ENCODE peak calls at places on chromosomes 13 and 19, in four cellular contexts. A, T, O and F are unnamed samples.
A peak's percentile ranks its signal among the peaks of the same experiment; 100 is the strongest.

GRCh38 chr19:16405797-16406196 is 66.0 kb downstream of the EPS15L1 start:
- DNase-seq in A (no peak), T (no peak), O (no peak), F (no peak)

GRCh38 chr19:55716531-55716930 is 21.7 kb downstream of the NLRP9 start:
- DNase-seq in A (no peak), T (no peak), O (no peak), F (no peak)

GRCh38 chr13:98050041-98050466 is 92.8 kb upstream of the FARP1 start:
- DNase-seq in A (peak; percentile 65), T (no peak), O (no peak), F (no peak)

GRCh38 chr19:11736696-11737095 is 2.0 kb downstream of the ZNF823 start:
- DNase-seq in A (peak; percentile 93), T (peak; percentile 23), O (no peak), F (peak; percentile 95)

GRCh38 chr13:98150836-98151489 is 8.1 kb downstream of the FARP1 start:
- DNase-seq in A (no peak), T (no peak), O (no peak), F (no peak)

GRCh38 chr19:19406878-19407639 is 1.6 kb downstream of the GATAD2A start:
- DNase-seq in A (peak; percentile 59), T (peak; percentile 73), O (no peak), F (peak; percentile 76)

GRCh38 chr19:7267792-7268736 is 26.1 kb downstream of the INSR start:
- DNase-seq in A (no peak), T (no peak), O (no peak), F (peak; percentile 99)

GRCh38 chr19:54209058-54209747 is 8.5 kb downstream of the RPS9 start:
- DNase-seq in A (no peak), T (no peak), O (no peak), F (no peak)

GRCh38 chr19:44737238-44738160 is 11.0 kb upstream of the BCL3 start:
- DNase-seq in A (peak; percentile 77), T (no peak), O (no peak), F (peak; percentile 69)

GRCh38 chr13:111410232-111411021 is 90.0 kb downstream of the TEX29 start:
- DNase-seq in A (no peak), T (no peak), O (no peak), F (no peak)

GRCh38 chr13:49810825-49811526 is 18.5 kb upstream of the KPNA3 start:
- DNase-seq in A (peak; percentile 33), T (no peak), O (no peak), F (no peak)

GRCh38 chr19:1082165-1082927 is 12.8 kb downstream of the POLR2E start:
- DNase-seq in A (no peak), T (peak; percentile 95), O (no peak), F (peak; percentile 53)

GRCh38 chr13:107373551-107373950 is 805.6 kb upstream of the ARGLU1 start:
- DNase-seq in A (peak; percentile 32), T (no peak), O (no peak), F (no peak)

GRCh38 chr19:39802958-39803357 is 24.3 kb downstream of the LEUTX start:
- DNase-seq in A (no peak), T (no peak), O (no peak), F (no peak)

GRCh38 chr13:30569901-30570576 is 47.7 kb upstream of the USPL1 start:
- DNase-seq in A (peak; percentile 94), T (no peak), O (no peak), F (peak; percentile 85)

GRCh38 chr19:1935484-1936208 is 5.3 kb upstream of the CSNK1G2 start:
- DNase-seq in A (peak; percentile 46), T (peak; percentile 75), O (no peak), F (peak; percentile 76)

GRCh38 chr13:59823495-59823894 is 340.2 kb downstream of the DIAPH3 start:
- DNase-seq in A (peak; percentile 73), T (no peak), O (no peak), F (no peak)

GRCh38 chr13:99977334-99977911 is 4.2 kb upstream of the ZIC2 start:
- DNase-seq in A (no peak), T (no peak), O (no peak), F (peak; percentile 39)

GRCh38 chr13:23488442-23488841 is 54.9 kb upstream of the SACS start:
- DNase-seq in A (peak; percentile 98), T (no peak), O (no peak), F (no peak)

GRCh38 chr19:50835103-50835784 is 1.9 kb upstream of the KLK15 start:
- DNase-seq in A (peak; percentile 9), T (no peak), O (no peak), F (no peak)

GRCh38 chr19:48836089-48837017 is at the start of gene HSD17B14:
- DNase-seq in A (peak; percentile 80), T (no peak), O (no peak), F (no peak)

GRCh38 chr19:45356760-45357444 is 13.5 kb downstream of the ERCC2 start:
- DNase-seq in A (no peak), T (no peak), O (no peak), F (no peak)

GRCh38 chr19:29761575-29762225 is 46.6 kb upstream of the C19orf12 start:
- DNase-seq in A (no peak), T (no peak), O (no peak), F (no peak)

GRCh38 chr13:22517544-22517943 is 663.2 kb upstream of the SGCG start:
- DNase-seq in A (no peak), T (no peak), O (no peak), F (no peak)

GRCh38 chr13:74129500-74130144 is 4.6 kb downstream of the KLF12 start:
- DNase-seq in A (peak; percentile 39), T (peak; percentile 43), O (peak; percentile 57), F (peak; percentile 14)